ENCODE peak calls at places on chromosomes 12 and 14, in six cellular contexts. One of them, this sample, is unnamed.

GRCh38 chr12:89951050-89951693 is 242.5 kb upstream of the ATP2B1 start:
- DNase-seq in AG09309: no peak
- DNase-seq in tibial artery: no peak
- DNase-seq in PC-3: peak
- DNase-seq in keratinocyte: no peak
- DNase-seq in GM23338: no peak
- DNase-seq in this sample: peak

GRCh38 chr12:93127582-93128331 is 198.7 kb upstream of the EEA1 start:
- DNase-seq in keratinocyte: no peak
- DNase-seq in PC-3: no peak
- DNase-seq in tibial artery: peak
- DNase-seq in AG09309: peak
- DNase-seq in GM23338: peak
- DNase-seq in this sample: peak

GRCh38 chr12:42588981-42589464 is 523 bp downstream of the PRICKLE1 start:
- DNase-seq in GM23338: peak
- DNase-seq in keratinocyte: no peak
- DNase-seq in tibial artery: peak
- DNase-seq in AG09309: no peak
- DNase-seq in PC-3: peak
- DNase-seq in this sample: no peak

GRCh38 chr14:23141706-23142467 is 22.8 kb upstream of the CEBPE start:
- DNase-seq in tibial artery: peak
- DNase-seq in keratinocyte: no peak
- DNase-seq in GM23338: no peak
- DNase-seq in PC-3: peak
- DNase-seq in AG09309: no peak
- DNase-seq in this sample: no peak

GRCh38 chr12:57456145-57456700 is 1.1 kb downstream of the INHBE start:
- DNase-seq in AG09309: no peak
- DNase-seq in PC-3: peak
- DNase-seq in keratinocyte: no peak
- DNase-seq in GM23338: peak
- DNase-seq in tibial artery: no peak
- DNase-seq in this sample: no peak

GRCh38 chr12:67590122-67590795 is 58.3 kb upstream of the DYRK2 start:
- DNase-seq in GM23338: no peak
- DNase-seq in keratinocyte: no peak
- DNase-seq in tibial artery: no peak
- DNase-seq in AG09309: no peak
- DNase-seq in PC-3: no peak
- DNase-seq in this sample: no peak

GRCh38 chr12:117100851-117101673 is 1.8 kb upstream of the TESC start:
- DNase-seq in GM23338: no peak
- DNase-seq in keratinocyte: no peak
- DNase-seq in PC-3: no peak
- DNase-seq in tibial artery: no peak
- DNase-seq in AG09309: no peak
- DNase-seq in this sample: no peak

GRCh38 chr12:3491938-3492867 is 1.2 kb downstream of the PRMT8 start:
- DNase-seq in tibial artery: no peak
- DNase-seq in PC-3: peak
- DNase-seq in GM23338: peak
- DNase-seq in keratinocyte: peak
- DNase-seq in AG09309: peak
- DNase-seq in this sample: peak

GRCh38 chr14:24861083-24861630 is 188.8 kb downstream of the STXBP6 start:
- DNase-seq in keratinocyte: peak
- DNase-seq in tibial artery: no peak
- DNase-seq in GM23338: no peak
- DNase-seq in PC-3: no peak
- DNase-seq in AG09309: no peak
- DNase-seq in this sample: no peak

GRCh38 chr12:65500121-65500846 is 221.8 kb downstream of the MSRB3 start:
- DNase-seq in PC-3: peak
- DNase-seq in GM23338: no peak
- DNase-seq in tibial artery: no peak
- DNase-seq in AG09309: no peak
- DNase-seq in keratinocyte: no peak
- DNase-seq in this sample: no peak

GRCh38 chr12:71947645-71948105 is 9.0 kb downstream of the TPH2 start:
- DNase-seq in PC-3: peak
- DNase-seq in keratinocyte: no peak
- DNase-seq in GM23338: peak
- DNase-seq in AG09309: no peak
- DNase-seq in tibial artery: no peak
- DNase-seq in this sample: peak

GRCh38 chr14:41295734-41296133 is 310.9 kb upstream of the LRFN5 start:
- DNase-seq in tibial artery: no peak
- DNase-seq in PC-3: no peak
- DNase-seq in AG09309: no peak
- DNase-seq in keratinocyte: no peak
- DNase-seq in GM23338: no peak
- DNase-seq in this sample: no peak

GRCh38 chr14:77708749-77709148 is 846 bp downstream of the SLIRP start:
- DNase-seq in GM23338: no peak
- DNase-seq in keratinocyte: no peak
- DNase-seq in tibial artery: no peak
- DNase-seq in PC-3: no peak
- DNase-seq in AG09309: no peak
- DNase-seq in this sample: no peak

GRCh38 chr14:77710364-77710763 is 2.5 kb downstream of the SLIRP start:
- DNase-seq in keratinocyte: no peak
- DNase-seq in AG09309: no peak
- DNase-seq in PC-3: no peak
- DNase-seq in GM23338: no peak
- DNase-seq in tibial artery: no peak
- DNase-seq in this sample: no peak

GRCh38 chr14:77707355-77707723 is 484 bp downstream of the ALKBH1 start:
- DNase-seq in GM23338: peak
- DNase-seq in AG09309: peak
- DNase-seq in keratinocyte: no peak
- DNase-seq in tibial artery: no peak
- DNase-seq in PC-3: peak
- DNase-seq in this sample: peak

GRCh38 chr14:77707724-77708408 is at the start of the genes ALKBH1 and SLIRP:
- DNase-seq in PC-3: peak
- DNase-seq in keratinocyte: no peak
- DNase-seq in AG09309: peak
- DNase-seq in GM23338: peak
- DNase-seq in tibial artery: peak
- DNase-seq in this sample: peak

GRCh38 chr14:77709412-77709811 is 1.5 kb downstream of the SLIRP start:
- DNase-seq in GM23338: no peak
- DNase-seq in PC-3: no peak
- DNase-seq in AG09309: no peak
- DNase-seq in keratinocyte: no peak
- DNase-seq in tibial artery: no peak
- DNase-seq in this sample: no peak
- H3K4me3 ChIP-seq in GM23338: peak
- H3K4me3 ChIP-seq in PC-3: peak
- H3K4me3 ChIP-seq in AG09309: peak
- H3K4me3 ChIP-seq in keratinocyte: peak
- H3K4me3 ChIP-seq in tibial artery: no peak
- H3K4me3 ChIP-seq in this sample: peak

GRCh38 chr12:50056629-50056976 is 793 bp upstream of the ASIC1 start:
- DNase-seq in keratinocyte: no peak
- DNase-seq in GM23338: no peak
- DNase-seq in AG09309: no peak
- DNase-seq in tibial artery: no peak
- DNase-seq in PC-3: no peak
- DNase-seq in this sample: no peak
- H3K4me3 ChIP-seq in keratinocyte: peak
- H3K4me3 ChIP-seq in GM23338: peak
- H3K4me3 ChIP-seq in AG09309: no peak
- H3K4me3 ChIP-seq in tibial artery: peak
- H3K4me3 ChIP-seq in PC-3: peak
- H3K4me3 ChIP-seq in this sample: peak

GRCh38 chr12:53954694-53955035 is at the start of gene HOXC12:
- DNase-seq in keratinocyte: no peak
- DNase-seq in tibial artery: no peak
- DNase-seq in PC-3: no peak
- DNase-seq in GM23338: peak
- DNase-seq in AG09309: no peak
- DNase-seq in this sample: no peak
- H3K4me3 ChIP-seq in keratinocyte: peak
- H3K4me3 ChIP-seq in tibial artery: peak
- H3K4me3 ChIP-seq in PC-3: no peak
- H3K4me3 ChIP-seq in GM23338: peak
- H3K4me3 ChIP-seq in AG09309: no peak
- H3K4me3 ChIP-seq in this sample: no peak

DNA sequence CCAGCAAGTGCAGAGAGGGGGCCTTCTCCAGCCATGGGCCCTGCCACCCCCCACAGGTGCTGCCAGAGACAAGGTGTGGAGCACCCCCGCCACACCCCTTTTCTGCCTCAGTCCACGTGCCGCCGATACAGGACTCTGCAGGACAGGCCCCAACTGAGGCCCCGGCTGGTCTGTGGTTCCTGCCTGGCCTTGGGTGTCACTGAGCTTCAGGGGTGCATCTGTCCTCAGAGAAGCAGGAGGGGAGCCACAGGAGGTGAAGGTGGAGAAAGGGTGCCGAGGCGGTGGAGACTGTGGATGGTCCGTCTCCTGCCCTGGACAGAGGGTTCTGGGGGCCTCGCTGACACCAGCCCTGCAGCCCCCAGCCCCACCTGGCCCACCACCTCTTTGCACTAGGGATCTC is 63.1 kb downstream of the KIF26A start:
- DNase-seq in tibial artery: no peak
- DNase-seq in GM23338: no peak
- DNase-seq in PC-3: no peak
- DNase-seq in AG09309: no peak
- DNase-seq in keratinocyte: no peak
- DNase-seq in this sample: no peak
- H3K4me3 ChIP-seq in tibial artery: no peak
- H3K4me3 ChIP-seq in GM23338: no peak
- H3K4me3 ChIP-seq in PC-3: no peak
- H3K4me3 ChIP-seq in AG09309: no peak
- H3K4me3 ChIP-seq in keratinocyte: no peak
- H3K4me3 ChIP-seq in this sample: no peak

DNA sequence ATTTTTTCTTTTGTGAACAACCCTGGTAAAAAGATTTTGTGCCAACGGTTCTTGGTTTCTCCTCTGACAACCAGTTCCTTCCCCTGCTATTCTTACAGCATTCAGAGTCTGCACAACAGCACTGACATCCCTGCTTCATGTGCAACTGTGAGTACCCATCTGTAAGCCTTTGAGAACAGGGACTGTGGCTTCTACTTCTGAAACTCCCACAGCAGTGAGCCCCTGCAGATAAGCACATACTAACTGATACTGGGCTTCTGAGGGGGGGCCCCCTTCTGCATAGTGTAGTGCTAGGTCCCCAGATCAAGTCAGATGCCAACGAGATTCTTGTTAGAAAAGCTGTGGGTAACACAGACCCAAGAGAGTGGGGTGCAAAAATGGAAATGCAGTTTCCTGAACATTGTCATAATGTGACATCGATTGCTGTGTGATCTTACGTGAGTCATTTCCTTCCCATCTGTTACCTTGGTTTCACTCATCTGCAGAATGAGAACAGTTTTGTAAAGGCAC is 11.1 kb upstream of the NINJ2 start:
- DNase-seq in PC-3: peak
- DNase-seq in tibial artery: no peak
- DNase-seq in keratinocyte: no peak
- DNase-seq in AG09309: no peak
- DNase-seq in GM23338: no peak
- DNase-seq in this sample: no peak
- H3K4me3 ChIP-seq in PC-3: no peak
- H3K4me3 ChIP-seq in tibial artery: no peak
- H3K4me3 ChIP-seq in keratinocyte: no peak
- H3K4me3 ChIP-seq in AG09309: no peak
- H3K4me3 ChIP-seq in GM23338: no peak
- H3K4me3 ChIP-seq in this sample: no peak

This sample was measured in foreskin fibroblast.